ENCODE peak calls at places on chromosomes 11 and 22, in eight cellular contexts. Q, W, E, S, N, B, U and R are unnamed samples.

GRCh38 chr22:32326647-32327046 is 31.0 kb upstream of the RFPL3 start:
- DNase-seq in W (no peak), Q (peak), E (no peak), U (no peak), B (no peak), N (no peak), S (no peak), R (no peak)

GRCh38 chr11:128341280-128341679 is 246.1 kb downstream of the ETS1 start:
- DNase-seq in E (no peak), N (no peak), Q (no peak), B (no peak), S (no peak), U (no peak), W (no peak), R (no peak)

GRCh38 chr11:44066732-44067131 is 662 bp downstream of the ACCS start:
- DNase-seq in S (no peak), B (peak), Q (no peak), W (peak), U (no peak), E (peak), N (no peak), R (no peak)

GRCh38 chr11:134283461-134284230 is 7.5 kb downstream of the GLB1L3 start:
- DNase-seq in E (no peak), U (no peak), Q (no peak), W (no peak), S (no peak), B (no peak), N (no peak), R (no peak)

GRCh38 chr22:39995346-39996252 is 845 bp downstream of the FAM83F start:
- DNase-seq in B (no peak), Q (no peak), S (no peak), E (peak), W (no peak), N (no peak), U (no peak), R (no peak)

GRCh38 chr22:39130892-39131855 is 21.3 kb downstream of the CBX7 start:
- DNase-seq in U (no peak), W (no peak), S (no peak), N (no peak), E (peak), B (no peak), Q (peak), R (no peak)

GRCh38 chr11:72813740-72814138 is 472 bp upstream of the ATG16L2 start:
- DNase-seq in S (peak), N (peak), U (peak), Q (peak), W (peak), B (peak), E (peak), R (no peak)

GRCh38 chr11:34886609-34887008 is 29.6 kb downstream of the APIP start:
- DNase-seq in N (no peak), W (no peak), S (no peak), Q (no peak), U (no peak), E (no peak), B (no peak), R (no peak)

GRCh38 chr11:282630-283360 is 4.6 kb downstream of the NLRP6 start:
- DNase-seq in E (no peak), S (no peak), Q (peak), N (no peak), W (no peak), B (no peak), U (no peak), R (no peak)

GRCh38 chr11:105100976-105101630 is 38.5 kb downstream of the CARD18 start:
- DNase-seq in E (no peak), B (no peak), S (no peak), N (no peak), W (no peak), U (no peak), Q (no peak), R (no peak)
- TF ChIP-seq CTCF in E (no peak), B (no peak), S (no peak), N (no peak), W (no peak), U (no peak), Q (no peak), R (no peak)

GRCh38 chr11:113488931-113489351 is 13.7 kb upstream of the DRD2 start:
- DNase-seq in S (no peak), B (no peak), E (no peak), Q (no peak), W (no peak), U (no peak), N (no peak), R (no peak)

GRCh38 chr11:113493205-113493604 is 18.0 kb upstream of the DRD2 start:
- DNase-seq in S (no peak), W (no peak), B (no peak), N (no peak), E (no peak), Q (no peak), U (no peak), R (no peak)

GRCh38 chr11:113496026-113496651 is 20.9 kb upstream of the DRD2 start:
- DNase-seq in S (no peak), N (no peak), E (no peak), Q (no peak), B (no peak), W (no peak), U (no peak), R (no peak)

GRCh38 chr11:113494021-113494420 is 18.8 kb upstream of the DRD2 start:
- DNase-seq in B (no peak), U (no peak), N (no peak), E (no peak), Q (no peak), S (no peak), W (no peak), R (no peak)
- TF ChIP-seq CTCF in B (peak), U (no peak), N (no peak), E (no peak), Q (no peak), S (no peak), W (no peak), R (no peak)

DNA sequence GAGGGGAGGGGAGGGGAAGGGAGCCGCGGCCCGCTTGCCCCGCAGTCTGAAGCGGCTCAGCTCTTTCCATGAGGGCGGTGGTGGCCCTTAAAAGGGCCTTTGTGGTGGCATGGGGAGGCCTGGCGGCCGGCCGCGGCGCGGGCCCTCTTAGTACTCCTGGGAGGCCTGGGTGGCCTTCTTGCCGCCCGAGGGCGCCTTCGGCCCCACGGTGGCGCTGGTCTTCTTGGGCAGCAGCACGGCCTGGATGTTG is 6.9 kb downstream of the DPAGT1 start:
- DNase-seq in S (peak), W (peak), U (peak), N (no peak), E (peak), Q (peak), B (peak), R (peak)
- TF ChIP-seq CTCF in S (peak), W (peak), U (peak), N (no peak), E (peak), Q (no peak), B (peak), R (peak)

GRCh38 chr11:119372260-119373058 is 9.0 kb downstream of the USP2 start:
- DNase-seq in N (no peak), W (no peak), B (no peak), Q (no peak), S (no peak), E (no peak), U (no peak), R (no peak)

GRCh38 chr11:119371067-119371601 is 10.4 kb downstream of the USP2 start:
- DNase-seq in W (no peak), B (no peak), E (no peak), Q (no peak), U (no peak), S (no peak), N (no peak), R (no peak)

GRCh38 chr11:119370486-119371046 is 10.9 kb downstream of the USP2 start:
- DNase-seq in E (peak), Q (no peak), U (no peak), S (no peak), N (no peak), B (no peak), W (no peak), R (no peak)

GRCh38 chr11:119373059-119373875 is 8.2 kb downstream of the USP2 start:
- DNase-seq in Q (no peak), B (no peak), N (no peak), W (no peak), S (no peak), U (no peak), E (no peak), R (no peak)

GRCh38 chr11:119371778-119372182 is 9.7 kb downstream of the USP2 start:
- DNase-seq in E (peak), B (no peak), S (no peak), U (no peak), W (no peak), Q (no peak), N (no peak), R (no peak)
- TF ChIP-seq CTCF in E (no peak), B (peak), S (no peak), U (no peak), W (no peak), Q (no peak), N (no peak), R (peak)

GRCh38 chr22:48649031-48649430 is 1178.6 kb downstream of the BRD1 start:
- DNase-seq in Q (no peak), S (no peak), W (no peak), U (peak), B (no peak), E (no peak), N (no peak), R (no peak)
- TF ChIP-seq CTCF in Q (no peak), S (no peak), W (no peak), U (no peak), B (no peak), E (no peak), N (no peak), R (no peak)

DNA sequence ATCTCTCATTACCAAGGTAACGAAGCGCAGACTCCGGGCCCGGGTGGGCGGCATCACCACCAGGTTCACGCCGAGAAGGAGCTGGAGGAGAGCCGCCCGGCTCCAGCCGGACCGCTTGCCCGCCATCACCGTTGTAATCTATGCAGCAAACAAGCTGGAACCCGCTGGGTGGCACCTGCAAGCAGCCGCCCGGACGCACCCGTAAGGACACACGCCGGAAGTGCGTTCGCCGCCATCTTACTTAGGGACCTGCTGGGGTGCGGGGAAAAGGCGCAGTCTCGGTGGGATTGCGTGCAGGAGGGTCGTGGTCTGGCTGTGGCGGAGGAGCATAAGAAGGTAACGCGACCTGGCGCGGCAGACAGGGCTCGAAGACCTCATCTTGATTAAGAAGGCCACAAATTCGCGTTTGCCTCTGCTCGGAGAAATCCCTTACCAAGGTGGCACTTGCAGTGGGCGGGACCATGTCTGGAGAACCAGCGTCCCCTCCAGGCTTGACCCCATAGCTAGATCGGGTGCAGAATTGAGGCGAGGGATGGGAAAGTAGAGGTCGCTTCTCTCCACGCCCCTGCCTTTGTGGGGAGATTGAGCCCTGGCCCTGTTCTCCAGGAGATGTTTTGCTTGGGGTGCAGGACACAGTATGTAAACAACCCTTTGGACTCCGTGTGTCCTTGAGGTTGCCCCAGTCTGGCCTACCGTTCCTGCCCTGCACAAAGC is at the start of gene ACP2:
- DNase-seq in S (peak), U (peak), Q (peak), N (peak), E (peak), W (peak), B (peak), R (peak)
- TF ChIP-seq CTCF in S (peak), U (no peak), Q (peak), N (no peak), E (peak), W (peak), B (peak), R (no peak)

GRCh38 chr11:91435694-91436375 is 788.8 kb upstream of the FAT3 start:
- DNase-seq in W (no peak), Q (no peak), U (no peak), E (peak), N (no peak), S (no peak), B (no peak), R (no peak)
- TF ChIP-seq CTCF in W (no peak), Q (no peak), U (no peak), E (peak), N (no peak), S (no peak), B (no peak), R (no peak)

DNA sequence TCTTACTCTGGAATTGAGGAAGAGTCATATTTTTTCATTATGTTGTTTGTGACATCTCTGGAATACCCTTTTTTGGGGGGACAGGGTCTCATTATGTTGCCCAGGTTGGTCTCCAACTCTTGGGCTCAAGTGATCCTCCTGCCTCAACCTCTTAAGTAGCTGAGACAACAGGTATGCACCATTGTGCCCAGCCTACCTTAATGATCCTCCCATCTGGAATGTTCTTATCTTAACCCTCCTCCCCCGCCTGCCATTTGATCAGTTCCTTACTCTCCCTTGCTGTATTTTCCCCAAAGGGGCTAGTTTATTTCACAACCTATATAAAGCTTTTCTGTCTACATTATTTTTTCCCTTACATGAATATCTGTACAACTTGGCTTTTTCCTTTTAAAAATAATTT is 594.7 kb downstream of the METTL15 start:
- DNase-seq in B (no peak), E (no peak), W (no peak), N (no peak), Q (no peak), S (no peak), U (no peak), R (no peak)
- TF ChIP-seq CTCF in B (no peak), E (no peak), W (no peak), N (no peak), Q (no peak), S (no peak), U (no peak), R (no peak)